ENCODE peak calls at places on chromosomes 12 and 14, in four cellular contexts. One of them, this sample, is unnamed.

GRCh38 chr12:51862947-51863346 is 14.4 kb upstream of the FIGNL2 start:
- DNase-seq in foreskin fibroblast: no peak
- DNase-seq in AG04450: no peak
- DNase-seq in AG09309: no peak
- DNase-seq in this sample: no peak

GRCh38 chr12:112214064-112214463 is 88.7 kb downstream of the TRAFD1 start:
- DNase-seq in foreskin fibroblast: no peak
- DNase-seq in AG04450: no peak
- DNase-seq in AG09309: peak
- DNase-seq in this sample: no peak

GRCh38 chr14:95365401-95365800 is 45.7 kb upstream of the CLMN start:
- DNase-seq in foreskin fibroblast: no peak
- DNase-seq in AG04450: no peak
- DNase-seq in AG09309: peak
- DNase-seq in this sample: no peak

GRCh38 chr12:7716391-7716790 is 5.2 kb downstream of the DPPA3 start:
- DNase-seq in foreskin fibroblast: no peak
- DNase-seq in AG04450: no peak
- DNase-seq in AG09309: no peak
- DNase-seq in this sample: no peak

GRCh38 chr12:45259732-45260480 is 44.0 kb downstream of the ANO6 start:
- DNase-seq in foreskin fibroblast: peak
- DNase-seq in AG04450: no peak
- DNase-seq in AG09309: no peak
- DNase-seq in this sample: no peak

GRCh38 chr12:4027412-4027811 is 154.2 kb upstream of the PARP11 start:
- DNase-seq in foreskin fibroblast: no peak
- DNase-seq in AG04450: no peak
- DNase-seq in AG09309: no peak
- DNase-seq in this sample: no peak

GRCh38 chr12:92334552-92334951 is 188.9 kb upstream of the BTG1 start:
- DNase-seq in foreskin fibroblast: no peak
- DNase-seq in AG04450: no peak
- DNase-seq in AG09309: no peak
- DNase-seq in this sample: no peak

GRCh38 chr12:120842595-120842994 is 61.6 kb downstream of the SPPL3 start:
- DNase-seq in foreskin fibroblast: no peak
- DNase-seq in AG04450: no peak
- DNase-seq in AG09309: no peak
- DNase-seq in this sample: no peak

GRCh38 chr12:116066381-116067230 is 210.9 kb downstream of the MED13L start:
- DNase-seq in foreskin fibroblast: peak
- DNase-seq in AG04450: no peak
- DNase-seq in AG09309: no peak
- DNase-seq in this sample: peak

GRCh38 chr12:47267571-47267970 is 187.8 kb upstream of the AMIGO2 start:
- DNase-seq in foreskin fibroblast: no peak
- DNase-seq in AG04450: no peak
- DNase-seq in AG09309: no peak
- DNase-seq in this sample: no peak

GRCh38 chr14:94691658-94692029 is 78.3 kb downstream of the GSC start:
- DNase-seq in foreskin fibroblast: peak
- DNase-seq in AG04450: no peak
- DNase-seq in AG09309: no peak
- DNase-seq in this sample: no peak

GRCh38 chr12:20868277-20868676 is 57.8 kb downstream of the SLCO1B3 start:
- DNase-seq in foreskin fibroblast: no peak
- DNase-seq in AG04450: no peak
- DNase-seq in AG09309: no peak
- DNase-seq in this sample: no peak

GRCh38 chr14:23559010-23559920 is 3.2 kb downstream of the THTPA start:
- DNase-seq in foreskin fibroblast: no peak
- DNase-seq in AG04450: peak
- DNase-seq in AG09309: no peak
- DNase-seq in this sample: no peak

GRCh38 chr12:121628536-121628935 is 2.2 kb downstream of the ORAI1 start:
- DNase-seq in foreskin fibroblast: no peak
- DNase-seq in AG04450: no peak
- DNase-seq in AG09309: no peak
- DNase-seq in this sample: no peak

GRCh38 chr14:64758025-64758521 is 53.8 kb downstream of the PLEKHG3 start:
- DNase-seq in foreskin fibroblast: no peak
- DNase-seq in AG04450: no peak
- DNase-seq in AG09309: no peak
- DNase-seq in this sample: no peak

GRCh38 chr14:68283378-68284123 is 464.0 kb downstream of the RAD51B start:
- DNase-seq in foreskin fibroblast: no peak
- DNase-seq in AG04450: no peak
- DNase-seq in AG09309: no peak
- DNase-seq in this sample: no peak

GRCh38 chr14:88232783-88233182 is 90.3 kb downstream of the KCNK10 start:
- DNase-seq in foreskin fibroblast: no peak
- DNase-seq in AG04450: no peak
- DNase-seq in AG09309: no peak
- DNase-seq in this sample: no peak

GRCh38 chr14:80845877-80846276 is 95.7 kb downstream of the CEP128 start:
- DNase-seq in foreskin fibroblast: no peak
- DNase-seq in AG04450: no peak
- DNase-seq in AG09309: no peak
- DNase-seq in this sample: no peak

GRCh38 chr14:101010835-101011234 is 107.3 kb upstream of the RTL1 start:
- DNase-seq in foreskin fibroblast: no peak
- DNase-seq in AG04450: no peak
- DNase-seq in AG09309: no peak
- DNase-seq in this sample: no peak

GRCh38 chr14:94542111-94542810 is 19.0 kb upstream of the SERPINA4 start:
- DNase-seq in foreskin fibroblast: no peak
- DNase-seq in AG04450: no peak
- DNase-seq in AG09309: peak
- DNase-seq in this sample: peak

GRCh38 chr12:9065607-9065856 is 50.2 kb downstream of the A2M start:
- DNase-seq in foreskin fibroblast: no peak
- DNase-seq in AG04450: no peak
- DNase-seq in AG09309: no peak
- DNase-seq in this sample: no peak

GRCh38 chr12:14955876-14956811 is 5.3 kb downstream of the ARHGDIB start:
- DNase-seq in foreskin fibroblast: no peak
- DNase-seq in AG04450: no peak
- DNase-seq in AG09309: no peak
- DNase-seq in this sample: no peak

GRCh38 chr12:100576311-100577036 is 3.0 kb downstream of the GAS2L3 start:
- DNase-seq in foreskin fibroblast: peak
- DNase-seq in AG04450: peak
- DNase-seq in AG09309: peak
- DNase-seq in this sample: peak

GRCh38 chr12:12985817-12986408 is 14.2 kb downstream of the HEBP1 start:
- DNase-seq in foreskin fibroblast: no peak
- DNase-seq in AG04450: no peak
- DNase-seq in AG09309: no peak
- DNase-seq in this sample: no peak

GRCh38 chr12:1091350-1091749 is 100.3 kb downstream of the ERC1 start:
- DNase-seq in foreskin fibroblast: no peak
- DNase-seq in AG04450: no peak
- DNase-seq in AG09309: no peak
- DNase-seq in this sample: no peak

GRCh38 chr12:2586159-2587035 is 208.4 kb upstream of the FKBP4 start:
- DNase-seq in foreskin fibroblast: no peak
- DNase-seq in AG04450: no peak
- DNase-seq in AG09309: no peak
- DNase-seq in this sample: no peak

GRCh38 chr14:73795974-73796373 is 55.7 kb upstream of the PTGR2 start:
- DNase-seq in foreskin fibroblast: peak
- DNase-seq in AG04450: no peak
- DNase-seq in AG09309: no peak
- DNase-seq in this sample: peak

GRCh38 chr14:105197274-105197673 is 16.2 kb upstream of the NUDT14 start:
- DNase-seq in foreskin fibroblast: peak
- DNase-seq in AG04450: no peak
- DNase-seq in AG09309: peak
- DNase-seq in this sample: peak

GRCh38 chr14:105198588-105198987 is 17.5 kb upstream of the NUDT14 start:
- DNase-seq in foreskin fibroblast: no peak
- DNase-seq in AG04450: no peak
- DNase-seq in AG09309: no peak
- DNase-seq in this sample: no peak

GRCh38 chr14:105195533-105196227 is 14.6 kb upstream of the NUDT14 start:
- DNase-seq in foreskin fibroblast: no peak
- DNase-seq in AG04450: no peak
- DNase-seq in AG09309: no peak
- DNase-seq in this sample: no peak

GRCh38 chr14:105195051-105195450 is 13.9 kb upstream of the NUDT14 start:
- DNase-seq in foreskin fibroblast: no peak
- DNase-seq in AG04450: no peak
- DNase-seq in AG09309: no peak
- DNase-seq in this sample: no peak

GRCh38 chr14:105196228-105196960 is 15.3 kb upstream of the NUDT14 start:
- DNase-seq in foreskin fibroblast: no peak
- DNase-seq in AG04450: no peak
- DNase-seq in AG09309: no peak
- DNase-seq in this sample: no peak
- TF ChIP-seq CTCF in foreskin fibroblast: no peak
- TF ChIP-seq CTCF in AG04450: no peak
- TF ChIP-seq CTCF in AG09309: no peak
- TF ChIP-seq CTCF in this sample: no peak

GRCh38 chr12:124674937-124675336 is 107.5 kb upstream of the NCOR2 start:
- DNase-seq in foreskin fibroblast: no peak
- DNase-seq in AG04450: no peak
- DNase-seq in AG09309: no peak
- DNase-seq in this sample: no peak

GRCh38 chr12:124677552-124678356 is 110.3 kb upstream of the NCOR2 start:
- DNase-seq in foreskin fibroblast: no peak
- DNase-seq in AG04450: no peak
- DNase-seq in AG09309: no peak
- DNase-seq in this sample: no peak

GRCh38 chr12:124676725-124677462 is 109.5 kb upstream of the NCOR2 start:
- DNase-seq in foreskin fibroblast: no peak
- DNase-seq in AG04450: no peak
- DNase-seq in AG09309: no peak
- DNase-seq in this sample: no peak

GRCh38 chr12:124673881-124674617 is 106.6 kb upstream of the NCOR2 start:
- DNase-seq in foreskin fibroblast: no peak
- DNase-seq in AG04450: no peak
- DNase-seq in AG09309: no peak
- DNase-seq in this sample: no peak

DNA sequence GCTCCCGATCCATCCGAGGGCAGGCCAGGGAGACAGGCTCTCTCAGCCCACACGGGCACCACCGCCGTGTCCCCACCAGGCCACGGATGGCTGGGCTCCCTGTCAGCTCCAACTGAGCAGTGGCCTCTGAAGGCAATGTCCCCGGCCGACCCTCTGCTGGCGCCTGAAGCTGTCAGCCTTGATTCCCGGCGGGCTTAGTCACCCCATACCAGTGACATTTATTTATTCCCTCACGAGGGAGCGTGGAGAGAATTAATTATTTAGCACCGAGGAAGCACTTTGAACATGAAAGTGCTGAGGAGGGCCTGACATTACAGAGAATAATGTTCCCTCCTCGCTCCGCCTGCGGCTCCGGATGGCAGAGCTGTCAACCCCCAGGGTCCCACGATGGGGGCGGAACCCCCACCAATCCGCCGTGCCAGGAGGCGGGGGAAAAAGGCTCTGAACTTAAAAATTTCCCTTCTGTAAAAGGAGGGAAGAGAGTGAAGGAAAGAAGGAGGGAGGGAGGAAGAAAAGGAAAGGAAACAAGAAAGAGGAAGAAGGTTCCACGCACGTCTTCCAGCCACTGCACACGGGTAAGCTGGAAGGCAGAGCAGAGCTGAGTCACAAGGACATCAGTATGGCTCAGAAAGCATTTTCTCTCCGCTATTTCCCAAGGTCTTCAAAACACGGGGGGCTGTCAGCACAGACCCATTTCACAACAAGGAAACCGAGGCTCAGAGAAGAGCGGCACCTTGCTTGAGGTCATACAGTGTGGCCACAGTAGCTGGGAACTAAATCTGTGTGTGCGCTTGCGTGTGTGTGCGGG is 108.7 kb upstream of the NCOR2 start:
- DNase-seq in foreskin fibroblast: peak
- DNase-seq in AG04450: no peak
- DNase-seq in AG09309: no peak
- DNase-seq in this sample: no peak
- H3K4me3 ChIP-seq in foreskin fibroblast: peak
- H3K4me3 ChIP-seq in AG04450: peak
- H3K4me3 ChIP-seq in AG09309: no peak
- H3K4me3 ChIP-seq in this sample: no peak

GRCh38 chr14:102194856-102195255 is 55.2 kb downstream of the WDR20 start:
- DNase-seq in foreskin fibroblast: no peak
- DNase-seq in AG04450: no peak
- DNase-seq in AG09309: no peak
- DNase-seq in this sample: no peak
- TF ChIP-seq CTCF in foreskin fibroblast: no peak
- TF ChIP-seq CTCF in AG04450: no peak
- TF ChIP-seq CTCF in AG09309: no peak
- TF ChIP-seq CTCF in this sample: no peak

GRCh38 chr14:76761198-76761848 is at the start of gene VASH1:
- DNase-seq in foreskin fibroblast: peak
- DNase-seq in AG04450: peak
- DNase-seq in AG09309: peak
- DNase-seq in this sample: no peak

GRCh38 chr14:76760331-76761197 is 704 bp upstream of the VASH1 start:
- DNase-seq in foreskin fibroblast: no peak
- DNase-seq in AG04450: no peak
- DNase-seq in AG09309: no peak
- DNase-seq in this sample: no peak

GRCh38 chr14:76763362-76764041 is 2.2 kb downstream of the VASH1 start:
- DNase-seq in foreskin fibroblast: no peak
- DNase-seq in AG04450: no peak
- DNase-seq in AG09309: no peak
- DNase-seq in this sample: no peak

GRCh38 chr14:76762617-76763361 is 1.5 kb downstream of the VASH1 start:
- DNase-seq in foreskin fibroblast: no peak
- DNase-seq in AG04450: no peak
- DNase-seq in AG09309: no peak
- DNase-seq in this sample: no peak

DNA sequence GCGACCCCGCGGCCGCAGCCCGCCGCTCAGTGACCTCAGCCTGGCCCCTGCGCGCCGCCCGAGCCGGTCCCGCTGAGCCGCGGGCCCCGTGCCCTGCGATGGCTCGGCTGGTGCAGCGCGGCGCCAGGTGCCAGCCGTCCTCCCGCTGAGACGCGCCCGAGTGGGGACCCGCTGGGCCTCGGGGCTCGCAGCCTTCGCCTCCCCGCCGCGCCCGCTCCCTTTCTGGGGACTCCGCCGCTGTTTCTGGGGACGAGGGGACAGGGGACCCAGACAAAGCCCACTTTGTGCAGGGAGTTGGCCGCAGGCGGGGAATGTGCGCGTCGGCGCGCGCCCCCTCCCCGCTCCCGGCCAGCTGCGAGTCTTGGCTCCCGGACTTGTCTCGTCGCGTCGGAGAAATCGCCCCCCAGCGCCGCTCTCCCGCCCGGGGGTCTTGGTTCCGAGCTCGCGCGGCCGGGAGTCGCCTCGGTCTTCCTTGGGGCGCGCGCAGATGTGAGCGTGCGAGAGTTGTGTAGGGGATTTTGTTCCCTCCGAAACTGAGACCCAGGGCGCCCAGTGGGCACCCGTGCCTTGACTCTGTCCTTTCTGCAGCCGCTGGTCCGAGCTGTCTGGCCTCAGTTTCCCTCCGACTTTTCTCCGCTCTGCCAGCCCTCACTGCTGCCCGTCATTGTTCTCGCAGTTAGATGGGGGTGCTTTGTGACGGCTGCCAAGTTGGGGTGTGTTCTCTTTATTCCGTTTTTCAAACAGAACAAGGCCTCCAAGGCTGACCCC is 765 bp downstream of the VASH1 start:
- DNase-seq in foreskin fibroblast: no peak
- DNase-seq in AG04450: no peak
- DNase-seq in AG09309: no peak
- DNase-seq in this sample: no peak
- H3K4me3 ChIP-seq in foreskin fibroblast: peak
- H3K4me3 ChIP-seq in AG04450: peak
- H3K4me3 ChIP-seq in AG09309: peak
- H3K4me3 ChIP-seq in this sample: peak

This sample was measured in HFF-Myc.